ENCODE peak calls at places on chromosomes 12 and 14, in nine cellular contexts. I, J, L, A, B, K, F, N and D are unnamed samples.

GRCh38 chr12:1797011-1797901 is 23.1 kb upstream of the LRTM2 start:
- DNase-seq in I (no peak), J (peak), L (no peak), A (no peak), B (peak), K (peak), F (peak), N (peak), D (no peak)

GRCh38 chr12:59620326-59620725 is 24.5 kb downstream of the SLC16A7 start:
- DNase-seq in I (no peak), J (no peak), L (peak), A (no peak), B (no peak), K (no peak), F (no peak), N (no peak), D (no peak)

GRCh38 chr14:41604793-41605534 is 1.7 kb upstream of the LRFN5 start:
- DNase-seq in I (peak), J (peak), L (no peak), A (no peak), B (peak), K (no peak), F (no peak), N (peak), D (peak)

GRCh38 chr12:98725481-98726247 is 80.6 kb downstream of the APAF1 start:
- DNase-seq in I (peak), J (no peak), L (peak), A (no peak), B (peak), K (no peak), F (no peak), N (peak), D (peak)

GRCh38 chr14:65502676-65503124 is 90.2 kb downstream of the FUT8 start:
- DNase-seq in I (no peak), J (no peak), L (no peak), A (no peak), B (peak), K (no peak), F (no peak), N (no peak), D (no peak)

GRCh38 chr14:33950320-33951182 is at the start of gene EGLN3:
- DNase-seq in I (peak), J (peak), L (peak), A (no peak), B (peak), K (peak), F (peak), N (peak), D (peak)

GRCh38 chr14:64826333-64826732 is 53.4 kb downstream of the SPTB start:
- DNase-seq in I (no peak), J (no peak), L (no peak), A (no peak), B (peak), K (no peak), F (no peak), N (no peak), D (no peak)

GRCh38 chr12:120571299-120571698 is 9.9 kb downstream of the POP5 start:
- DNase-seq in I (peak), J (no peak), L (no peak), A (no peak), B (no peak), K (no peak), F (no peak), N (no peak), D (no peak)

GRCh38 chr14:94161979-94162378 is 12.1 kb upstream of the PPP4R4 start:
- DNase-seq in I (no peak), J (no peak), L (no peak), A (no peak), B (no peak), K (no peak), F (no peak), N (no peak), D (no peak)

GRCh38 chr12:53617700-53618099 is 8.5 kb downstream of the ATF7 start:
- DNase-seq in I (no peak), J (no peak), L (peak), A (no peak), B (no peak), K (no peak), F (no peak), N (no peak), D (no peak)

GRCh38 chr14:64266206-64266605 is 28.0 kb downstream of the ESR2 start:
- DNase-seq in I (no peak), J (no peak), L (peak), A (no peak), B (peak), K (no peak), F (no peak), N (no peak), D (no peak)

GRCh38 chr12:111361717-111362576 is 6.9 kb downstream of the PHETA1 start:
- DNase-seq in I (peak), J (peak), L (no peak), A (no peak), B (no peak), K (peak), F (no peak), N (peak), D (peak)

GRCh38 chr12:76206039-76206676 is 121.7 kb upstream of the NAP1L1 start:
- DNase-seq in I (no peak), J (no peak), L (no peak), A (no peak), B (no peak), K (no peak), F (no peak), N (no peak), D (no peak)

GRCh38 chr14:93832076-93832475 is 43.8 kb upstream of the PRIMA1 start:
- DNase-seq in I (no peak), J (no peak), L (no peak), A (no peak), B (no peak), K (no peak), F (no peak), N (no peak), D (no peak)

GRCh38 chr12:109715310-109716091 is 1.9 kb downstream of the FAM222A start:
- DNase-seq in I (no peak), J (no peak), L (no peak), A (no peak), B (no peak), K (no peak), F (peak), N (no peak), D (peak)

GRCh38 chr12:128783129-128783574 is 40.6 kb downstream of the SLC15A4 start:
- DNase-seq in I (no peak), J (no peak), L (no peak), A (no peak), B (peak), K (no peak), F (no peak), N (no peak), D (no peak)

GRCh38 chr14:24630872-24631477 is 3.0 kb downstream of the GZMB start:
- DNase-seq in I (peak), J (no peak), L (no peak), A (no peak), B (peak), K (peak), F (peak), N (no peak), D (no peak)

GRCh38 chr14:64628940-64629403 is 75.3 kb upstream of the PLEKHG3 start:
- DNase-seq in I (peak), J (no peak), L (no peak), A (no peak), B (peak), K (no peak), F (peak), N (no peak), D (no peak)

GRCh38 chr12:98635657-98636323 is 8.8 kb downstream of the IKBIP start:
- DNase-seq in I (no peak), J (no peak), L (peak), A (no peak), B (peak), K (no peak), F (no peak), N (no peak), D (no peak)

GRCh38 chr12:45130881-45131281 is 80.0 kb upstream of the DBX2 start:
- DNase-seq in I (peak), J (peak), L (peak), A (no peak), B (peak), K (no peak), F (peak), N (no peak), D (peak)

GRCh38 chr14:84493779-84494178 is 1036.2 kb upstream of the FLRT2 start:
- DNase-seq in I (no peak), J (no peak), L (no peak), A (no peak), B (no peak), K (no peak), F (no peak), N (no peak), D (no peak)

GRCh38 chr12:109202770-109203169 is 86.4 kb downstream of the ACACB start:
- DNase-seq in I (no peak), J (no peak), L (no peak), A (no peak), B (no peak), K (no peak), F (no peak), N (no peak), D (no peak)

GRCh38 chr12:57454566-57455373 is at the start of gene INHBE:
- DNase-seq in I (peak), J (no peak), L (no peak), A (no peak), B (peak), K (no peak), F (no peak), N (peak), D (peak)

GRCh38 chr12:15200703-15201102 is 20.5 kb downstream of the RERG start:
- DNase-seq in I (no peak), J (no peak), L (no peak), A (no peak), B (no peak), K (no peak), F (no peak), N (no peak), D (no peak)

GRCh38 chr12:84738481-84738972 is 174.1 kb downstream of the SLC6A15 start:
- DNase-seq in I (no peak), J (no peak), L (peak), A (no peak), B (peak), K (no peak), F (no peak), N (no peak), D (no peak)

GRCh38 chr14:26595922-26596721 is 1.7 kb downstream of the NOVA1 start:
- DNase-seq in I (peak), J (no peak), L (peak), A (no peak), B (no peak), K (no peak), F (no peak), N (no peak), D (no peak)

GRCh38 chr12:131912526-131913274 is 16.4 kb upstream of the PUS1 start:
- DNase-seq in I (peak), J (peak), L (peak), A (no peak), B (peak), K (peak), F (peak), N (peak), D (no peak)

GRCh38 chr12:74689071-74689655 is 151.5 kb downstream of the ATXN7L3B start:
- DNase-seq in I (peak), J (no peak), L (peak), A (no peak), B (peak), K (no peak), F (no peak), N (no peak), D (no peak)
- H3K4me3 ChIP-seq in I (no peak), J (no peak), L (no peak), A (no peak), B (no peak), K (no peak), F (no peak), N (no peak), D (no peak)

GRCh38 chr12:78177298-78177697 is 346.6 kb downstream of the NAV3 start:
- DNase-seq in I (no peak), J (no peak), L (no peak), A (no peak), B (no peak), K (no peak), F (no peak), N (no peak), D (no peak)
- H3K4me3 ChIP-seq in I (no peak), J (no peak), L (no peak), A (no peak), B (no peak), K (no peak), F (no peak), N (no peak), D (no peak)

DNA sequence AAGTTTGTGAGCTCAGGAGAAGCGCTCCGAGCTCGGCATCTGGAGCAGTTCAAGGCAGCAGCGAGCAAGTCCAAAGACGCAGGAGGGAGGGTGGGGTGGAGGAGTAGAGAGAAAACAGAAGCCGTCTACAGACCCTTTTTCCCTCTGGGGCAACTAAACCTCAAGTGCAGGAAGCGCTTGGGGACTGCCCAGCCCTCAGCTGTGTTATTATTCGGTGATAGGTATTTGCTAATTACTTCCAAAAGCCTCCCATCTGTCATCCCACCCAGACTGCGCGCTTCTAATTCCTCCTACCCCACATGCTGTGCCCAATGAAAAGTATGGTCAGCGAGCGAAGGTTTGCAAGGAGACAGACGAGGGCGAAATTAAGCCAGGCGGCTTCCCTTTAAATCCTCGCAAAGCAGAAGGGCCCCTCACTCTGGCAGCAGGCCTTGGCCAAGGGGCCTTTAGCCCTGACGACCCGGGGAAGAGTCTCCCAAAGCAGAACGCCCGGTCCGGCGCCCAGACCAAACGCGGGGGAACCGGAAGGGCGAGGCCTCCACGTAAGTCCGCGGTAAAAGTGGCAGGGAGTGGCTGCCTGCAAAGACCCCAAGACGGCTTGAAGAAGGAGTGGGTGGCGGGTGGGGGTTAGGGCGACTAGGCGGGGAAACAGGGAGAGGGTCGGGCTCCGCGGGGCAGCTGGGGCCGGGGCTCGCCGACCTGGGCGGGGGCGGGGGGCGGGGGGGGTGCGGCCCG is 502 bp upstream of the CD9 start:
- DNase-seq in I (peak), J (peak), L (peak), A (no peak), B (peak), K (peak), F (peak), N (peak), D (peak)
- H3K4me3 ChIP-seq in I (peak), J (peak), L (peak), A (no peak), B (peak), K (peak), F (peak), N (peak), D (peak)

GRCh38 chr14:100575266-100575995 is 11.8 kb downstream of the BEGAIN start:
- DNase-seq in I (no peak), J (no peak), L (no peak), A (no peak), B (no peak), K (no peak), F (no peak), N (peak), D (no peak)
- H3K4me3 ChIP-seq in I (no peak), J (no peak), L (no peak), A (no peak), B (no peak), K (no peak), F (no peak), N (no peak), D (no peak)